ENCODE peak calls at places on chromosomes 6 and 20, in ten cellular contexts. M, J, U, T, W, P, N, R, E and O are unnamed samples.

GRCh38 chr6:41965429-41966213 is 24.0 kb upstream of the CCND3 start:
- DNase-seq in M (no peak), J (peak; percentile 7), U (peak; percentile 10), T (peak; percentile 93), W (no peak), P (no peak), N (no peak), R (no peak), E (no peak), O (no peak)

GRCh38 chr20:43409041-43409913 is 48.4 kb upstream of the SRSF6 start:
- DNase-seq in M (peak; percentile 63), J (peak; percentile 28), U (no peak), T (peak; percentile 70), W (peak; percentile 20), P (peak; percentile 23), N (no peak), R (peak; percentile 42), E (peak; percentile 74), O (peak; percentile 75)

GRCh38 chr6:17865243-17865642 is 122.2 kb downstream of the KIF13A start:
- DNase-seq in M (no peak), J (no peak), U (no peak), T (no peak), W (no peak), P (no peak), N (no peak), R (no peak), E (no peak), O (no peak)

GRCh38 chr6:24848461-24848860 is 49.7 kb upstream of the ARMH2 start:
- DNase-seq in M (no peak), J (no peak), U (no peak), T (no peak), W (no peak), P (no peak), N (no peak), R (no peak), E (no peak), O (no peak)

GRCh38 chr20:47370214-47370613 is 13.7 kb upstream of the ZMYND8 start:
- DNase-seq in M (no peak), J (no peak), U (no peak), T (no peak), W (no peak), P (no peak), N (no peak), R (no peak), E (no peak), O (no peak)

GRCh38 chr6:76230711-76231110 is 158.2 kb upstream of the IMPG1 start:
- DNase-seq in M (no peak), J (no peak), U (no peak), T (peak; percentile 63), W (no peak), P (no peak), N (no peak), R (peak; percentile 3), E (no peak), O (no peak)

GRCh38 chr6:25670208-25670607 is 18.2 kb downstream of the SCGN start:
- DNase-seq in M (no peak), J (no peak), U (no peak), T (no peak), W (no peak), P (no peak), N (no peak), R (no peak), E (no peak), O (no peak)

GRCh38 chr6:7256785-7257184 is 56.2 kb downstream of the SSR1 start:
- DNase-seq in M (no peak), J (no peak), U (no peak), T (no peak), W (no peak), P (no peak), N (no peak), R (no peak), E (no peak), O (no peak)

GRCh38 chr6:150403458-150404245 is 34.8 kb downstream of the IYD start:
- DNase-seq in M (peak; percentile 97), J (no peak), U (no peak), T (no peak), W (peak; percentile 95), P (no peak), N (no peak), R (no peak), E (peak; percentile 98), O (peak; percentile 96)

GRCh38 chr6:99492137-99492536 is 23.1 kb downstream of the USP45 start:
- DNase-seq in M (no peak), J (no peak), U (no peak), T (no peak), W (no peak), P (no peak), N (no peak), R (no peak), E (no peak), O (no peak)

GRCh38 chr6:91434135-91434534 is 847.3 kb upstream of the MAP3K7 start:
- DNase-seq in M (peak; percentile 12), J (no peak), U (no peak), T (no peak), W (no peak), P (no peak), N (no peak), R (no peak), E (no peak), O (no peak)

GRCh38 chr6:91428953-91429560 is 842.2 kb upstream of the MAP3K7 start:
- DNase-seq in M (no peak), J (no peak), U (no peak), T (no peak), W (no peak), P (no peak), N (no peak), R (no peak), E (no peak), O (no peak)
- TF ChIP-seq CTCF in M (no peak), J (peak; percentile 22), U (no peak), T (peak; percentile 35), W (no peak), P (no peak), N (peak; percentile 35), R (no peak), E (no peak), O (no peak)

GRCh38 chr6:5078121-5078695 is 6.9 kb upstream of the PPP1R3G start:
- DNase-seq in M (no peak), J (no peak), U (no peak), T (no peak), W (no peak), P (no peak), N (no peak), R (peak; percentile 57), E (no peak), O (no peak)
- TF ChIP-seq CTCF in M (peak; percentile 20), J (no peak), U (no peak), T (peak; percentile 36), W (peak; percentile 5), P (peak; percentile 8), N (no peak), R (peak; percentile 31), E (peak; percentile 7), O (no peak)

DNA sequence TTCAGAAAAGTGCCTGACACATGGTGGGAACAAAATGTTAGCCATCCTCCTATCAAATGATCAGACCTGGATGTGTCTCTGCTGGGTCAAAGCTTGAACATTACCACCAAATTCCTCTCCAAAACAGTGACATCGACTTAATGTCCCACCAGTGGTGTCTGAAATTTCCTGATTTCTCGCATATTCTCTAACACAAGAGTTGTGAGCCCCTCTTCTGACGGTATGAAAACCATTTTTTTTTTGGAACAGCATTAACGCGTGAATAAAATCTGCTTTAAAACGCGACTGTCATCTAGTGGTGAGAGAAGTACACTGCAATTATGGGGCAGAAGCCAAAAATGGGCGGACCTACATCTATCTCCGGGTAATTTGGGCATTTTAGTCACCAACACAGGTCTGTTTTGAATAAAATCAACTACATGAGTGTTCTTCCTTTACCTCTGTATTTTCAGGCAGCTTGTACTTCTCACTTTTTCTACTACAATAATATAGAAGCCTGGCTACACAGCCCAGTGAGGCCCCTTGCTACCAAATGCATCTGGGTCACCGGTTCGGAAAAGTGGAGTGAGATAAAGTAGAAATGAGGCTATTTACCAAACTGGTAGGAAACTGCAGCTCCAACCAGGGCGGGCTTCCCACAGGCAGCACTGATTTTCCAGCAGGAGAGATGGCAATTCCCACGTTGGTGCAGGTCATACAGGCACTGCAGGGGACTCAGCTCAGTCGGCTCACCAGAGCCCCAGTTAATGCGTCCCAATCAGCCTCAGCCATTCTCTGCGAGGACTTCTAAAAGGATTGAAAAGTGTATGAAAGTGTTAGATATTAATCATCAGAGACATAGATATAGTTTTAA is 27.4 kb downstream of the MGME1 start:
- DNase-seq in M (peak; percentile 82), J (no peak), U (no peak), T (no peak), W (peak; percentile 72), P (peak; percentile 56), N (no peak), R (peak; percentile 75), E (peak; percentile 79), O (peak; percentile 86)
- TF ChIP-seq CTCF in M (peak; percentile 92), J (peak; percentile 96), U (peak; percentile 90), T (peak; percentile 88), W (peak; percentile 97), P (peak; percentile 95), N (peak; percentile 85), R (peak; percentile 95), E (peak; percentile 98), O (peak; percentile 99)

GRCh38 chr20:4451487-4451886 is 270.2 kb upstream of the PRND start:
- DNase-seq in M (no peak), J (no peak), U (no peak), T (no peak), W (no peak), P (no peak), N (no peak), R (no peak), E (no peak), O (no peak)

GRCh38 chr20:4445331-4445730 is 276.4 kb upstream of the PRND start:
- DNase-seq in M (no peak), J (no peak), U (no peak), T (no peak), W (no peak), P (no peak), N (no peak), R (no peak), E (no peak), O (no peak)

GRCh38 chr20:4445780-4446179 is 275.9 kb upstream of the PRND start:
- DNase-seq in M (no peak), J (no peak), U (no peak), T (no peak), W (no peak), P (no peak), N (no peak), R (no peak), E (no peak), O (peak; percentile 40)

GRCh38 chr20:4453369-4453768 is 268.3 kb upstream of the PRND start:
- DNase-seq in M (peak; percentile 28), J (no peak), U (no peak), T (no peak), W (no peak), P (no peak), N (no peak), R (no peak), E (no peak), O (peak; percentile 21)

DNA sequence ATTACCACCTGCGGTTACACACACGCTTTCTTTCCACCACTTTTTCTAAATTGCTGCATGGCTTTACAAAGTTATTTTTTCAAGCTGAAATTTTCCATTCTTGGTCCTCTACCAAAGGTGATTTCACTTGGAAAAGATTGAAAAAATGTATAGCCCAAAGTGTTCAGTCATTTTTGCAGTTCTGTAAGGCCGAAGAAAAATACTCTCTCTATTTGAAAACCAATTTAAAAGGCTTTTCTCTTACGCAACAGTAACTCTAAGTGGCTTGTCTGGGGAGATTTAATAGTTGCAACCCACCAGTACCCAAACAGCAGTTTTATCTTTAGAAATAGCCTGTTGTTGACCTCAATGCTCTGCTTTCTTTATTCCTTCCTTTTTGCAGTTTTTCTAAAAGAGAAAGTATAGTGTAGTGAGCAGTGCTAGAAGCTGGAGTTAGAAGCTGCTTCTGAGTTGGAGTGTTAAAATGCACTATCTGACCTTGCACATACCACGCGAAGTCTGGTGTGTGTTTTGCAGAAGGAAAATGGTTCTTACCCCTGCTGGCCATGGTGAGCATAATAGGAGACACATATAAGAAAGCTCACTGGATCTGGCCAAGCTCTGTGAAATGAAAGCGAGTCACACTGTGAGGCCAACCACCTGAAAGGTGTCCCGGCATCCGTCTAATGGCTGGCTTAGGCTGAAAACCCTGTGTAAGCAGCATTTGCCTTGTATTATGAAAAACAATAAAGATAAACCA is 271.6 kb upstream of the PRND start:
- DNase-seq in M (peak; percentile 93), J (no peak), U (no peak), T (no peak), W (peak; percentile 58), P (no peak), N (no peak), R (no peak), E (peak; percentile 56), O (peak; percentile 34)
- TF ChIP-seq CTCF in M (peak; percentile 75), J (peak; percentile 25), U (no peak), T (peak; percentile 42), W (peak; percentile 47), P (peak; percentile 32), N (peak; percentile 26), R (peak; percentile 1), E (peak; percentile 37), O (peak; percentile 35)